ENCODE peak calls at places on chromosome 9, in seven cellular contexts. I, F, W, R, E, L and D are unnamed samples.
A peak's percentile ranks its signal among the peaks of the same experiment; 100 is the strongest.

GRCh38 chr9:84397822-84398221 is 57.3 kb upstream of the SLC28A3 start:
- DNase-seq in I (no peak), F (no peak), E (no peak), R (no peak), L (no peak), W (no peak), D (no peak)

GRCh38 chr9:27276182-27277030 is 20.5 kb downstream of the EQTN start:
- DNase-seq in L (peak; percentile 65), F (no peak), R (no peak), W (peak; percentile 21), E (peak; percentile 60), I (no peak), D (no peak)

GRCh38 chr9:96495341-96495740 is 45.4 kb downstream of the HABP4 start:
- DNase-seq in W (no peak), F (no peak), I (no peak), E (no peak), L (no peak), R (no peak), D (peak; percentile 78)

GRCh38 chr9:98485706-98486105 is 223.0 kb downstream of the GABBR2 start:
- DNase-seq in W (no peak), R (no peak), E (no peak), I (no peak), L (no peak), F (no peak), D (no peak)

GRCh38 chr9:127209948-127210621 is 54.5 kb upstream of the GARNL3 start:
- DNase-seq in R (no peak), L (no peak), I (peak; percentile 32), E (no peak), W (no peak), F (no peak), D (peak; percentile 39)

GRCh38 chr9:128555180-128555721 is 2.9 kb downstream of the SPTAN1 start:
- DNase-seq in E (no peak), L (peak; percentile 64), F (no peak), W (no peak), R (no peak), I (peak; percentile 70), D (no peak)

GRCh38 chr9:20558609-20559016 is 63.7 kb downstream of the MLLT3 start:
- DNase-seq in I (no peak), W (no peak), F (no peak), R (no peak), L (no peak), E (no peak), D (no peak)

GRCh38 chr9:79613145-79613544 is 41.4 kb downstream of the TLE4 start:
- DNase-seq in E (no peak), L (no peak), I (no peak), W (no peak), F (no peak), R (no peak), D (no peak)

GRCh38 chr9:120755827-120756434 is 37.3 kb downstream of the FBXW2 start:
- DNase-seq in I (peak; percentile 54), L (peak; percentile 69), E (peak; percentile 86), F (peak; percentile 32), W (peak; percentile 95), R (peak; percentile 62), D (no peak)

GRCh38 chr9:34125681-34126206 is 754 bp downstream of the DCAF12 start:
- DNase-seq in E (peak; percentile 57), L (peak; percentile 15), R (no peak), W (no peak), I (no peak), F (no peak), D (no peak)

GRCh38 chr9:110183208-110184145 is 24.5 kb downstream of the C9orf152 start:
- DNase-seq in F (peak; percentile 77), R (peak; percentile 15), W (peak; percentile 63), I (peak; percentile 79), L (peak; percentile 81), E (peak; percentile 67), D (peak; percentile 76)

GRCh38 chr9:133403766-133404439 is 13.9 kb downstream of the REXO4 start:
- DNase-seq in E (peak; percentile 57), L (no peak), R (peak; percentile 48), F (no peak), I (no peak), W (no peak), D (peak; percentile 71)

GRCh38 chr9:109108318-109108717 is 11.4 kb downstream of the TMEM245 start:
- DNase-seq in R (no peak), I (no peak), W (no peak), E (no peak), F (no peak), L (peak; percentile 22), D (no peak)

GRCh38 chr9:109109962-109110325 is 9.8 kb downstream of the TMEM245 start:
- DNase-seq in R (no peak), L (peak; percentile 54), E (no peak), W (no peak), F (no peak), I (no peak), D (no peak)

GRCh38 chr9:109107402-109108240 is 12.1 kb downstream of the TMEM245 start:
- DNase-seq in F (no peak), I (no peak), W (no peak), E (no peak), L (no peak), R (no peak), D (no peak)

GRCh38 chr9:109113239-109113638 is 6.5 kb downstream of the TMEM245 start:
- DNase-seq in F (no peak), R (no peak), I (no peak), L (no peak), E (no peak), W (no peak), D (no peak)

DNA sequence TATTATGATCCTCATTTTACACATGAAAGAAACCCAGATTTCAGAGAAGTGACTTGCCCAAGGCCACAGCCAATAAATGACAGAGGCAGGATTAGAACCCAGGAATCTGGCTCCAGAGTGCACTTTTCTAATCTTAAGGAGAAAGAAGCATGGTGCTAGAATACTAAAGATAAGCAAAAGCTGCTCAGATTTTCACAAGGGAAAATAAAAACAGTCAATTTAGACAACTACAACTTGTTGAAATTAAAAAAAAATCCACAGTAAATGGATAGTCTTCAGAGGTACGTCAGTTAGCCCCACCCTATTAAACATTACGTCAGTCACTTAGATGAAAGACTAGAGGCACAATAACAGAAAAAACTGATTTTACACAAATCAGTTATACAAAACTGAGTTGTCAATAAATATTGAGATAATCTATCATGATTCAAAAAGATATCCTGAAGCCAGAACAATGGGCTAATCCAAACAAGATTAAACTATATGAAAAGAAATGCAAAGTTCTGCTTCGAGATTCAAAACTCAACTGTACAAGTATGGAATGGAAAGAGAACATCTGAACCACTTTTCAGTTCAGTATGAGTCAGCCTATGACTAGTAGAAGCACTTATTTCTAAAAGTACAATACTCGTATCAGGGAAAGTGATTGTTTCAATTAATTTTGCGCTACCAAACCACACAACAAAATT is 9.3 kb downstream of the TMEM245 start:
- DNase-seq in F (no peak), R (peak; percentile 18), E (no peak), I (no peak), W (no peak), L (no peak), D (no peak)
- H3K4me3 ChIP-seq in F (no peak overlapping the region), R (peak overlapping the region; percentile 81), E (peak overlapping the region; percentile 22), I (no peak overlapping the region), W (no peak overlapping the region), L (no peak overlapping the region), D (no peak overlapping the region)

GRCh38 chr9:136108648-136109266 is 9.9 kb downstream of the TMEM250 start:
- DNase-seq in R (no peak), F (no peak), L (no peak), I (no peak), W (no peak), E (no peak), D (no peak)

GRCh38 chr9:136110082-136111061 is 8.3 kb downstream of the TMEM250 start:
- DNase-seq in R (peak; percentile 26), W (no peak), I (no peak), E (no peak), F (no peak), L (no peak), D (no peak)

GRCh38 chr9:136109351-136110081 is 9.2 kb downstream of the TMEM250 start:
- DNase-seq in I (peak; percentile 77), E (peak; percentile 96), R (peak; percentile 85), W (peak; percentile 79), F (peak; percentile 84), L (peak; percentile 82), D (peak; percentile 99)

GRCh38 chr9:136107155-136107952 is 11.3 kb downstream of the TMEM250 start:
- DNase-seq in W (no peak), F (no peak), I (no peak), E (peak; percentile 60), L (no peak), R (peak; percentile 52), D (peak; percentile 50)

GRCh38 chr9:136107953-136108647 is 10.6 kb downstream of the TMEM250 start:
- DNase-seq in I (no peak), E (no peak), R (no peak), L (no peak), W (no peak), F (no peak), D (peak; percentile 80)
- H3K4me1 ChIP-seq in I (peaks cover 24% of the 10 kb centered on the region), E (peaks cover 36% of the 10 kb centered on the region), R (peaks cover 73% of the 10 kb centered on the region), L (peaks cover 19% of the 10 kb centered on the region), W (peaks cover 3% of the 10 kb centered on the region), F (peaks cover 10% of the 10 kb centered on the region), D (peaks cover 63% of the 10 kb centered on the region)

GRCh38 chr9:116692619-116693018 is 5.5 kb downstream of the TRIM32 start:
- DNase-seq in F (no peak), E (no peak), I (no peak), W (no peak), R (no peak), L (no peak), D (no peak)
- H3K36me3 ChIP-seq in F (no peaks in the 10 kb centered on the region), E (peaks cover 27% of the 10 kb centered on the region), I (no peaks in the 10 kb centered on the region), W (peaks cover 2% of the 10 kb centered on the region), R (peaks cover 4% of the 10 kb centered on the region), L (peaks cover under 1% of the 10 kb centered on the region), D (peaks cover 2% of the 10 kb centered on the region)

DNA sequence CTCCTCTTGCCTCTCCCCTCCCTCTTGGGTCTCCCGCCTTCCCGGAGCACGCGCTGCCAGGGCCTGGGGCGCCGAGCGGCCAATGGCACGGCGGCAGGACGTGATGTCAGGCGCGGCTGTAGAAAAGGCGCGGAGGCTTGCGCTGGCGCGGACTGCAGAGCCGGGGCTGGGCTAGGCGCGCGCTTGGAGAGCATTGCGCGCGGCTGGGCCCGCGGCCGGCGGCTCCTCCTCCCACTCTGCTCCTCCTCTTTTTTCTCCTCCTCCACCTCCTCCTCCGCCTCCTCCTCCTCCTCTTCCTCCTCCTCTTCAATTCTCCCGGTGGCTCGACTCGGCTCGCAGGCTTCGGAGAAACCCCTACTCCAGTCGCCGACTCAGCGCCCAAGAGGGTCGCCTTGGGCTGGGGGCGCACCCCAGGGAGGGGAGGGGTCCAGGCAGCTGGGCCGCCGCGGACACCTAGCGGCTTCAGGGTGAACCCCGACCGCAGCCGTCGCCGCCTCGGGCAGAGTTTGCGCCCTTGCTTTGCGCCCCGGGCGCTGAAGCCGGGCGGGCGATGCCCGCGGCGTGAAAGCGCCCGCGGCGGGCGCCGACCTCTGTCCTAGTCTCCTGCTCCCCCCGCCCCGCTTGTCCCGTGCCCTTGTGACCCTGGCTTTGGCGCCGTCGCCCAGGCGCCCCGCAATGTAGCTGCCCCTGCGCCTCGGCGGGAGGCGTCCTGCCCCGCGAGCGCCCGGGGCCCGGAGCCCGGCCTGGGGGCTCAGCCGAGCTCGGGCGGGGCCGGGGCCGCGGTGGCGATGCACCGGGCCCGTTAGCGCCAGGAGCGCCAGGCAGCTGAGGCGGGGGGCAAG is at the start of gene LHX2:
- DNase-seq in F (no peak), E (peak; percentile 90), L (peak; percentile 86), W (no peak), I (peak; percentile 89), R (no peak), D (no peak)
- H3K4me3 ChIP-seq in F (peak within 1 kb of the TSS; percentile 33), E (peak within 1 kb of the TSS; percentile 17), L (peak within 1 kb of the TSS; percentile 33), W (peak within 1 kb of the TSS; percentile 24), I (peak within 1 kb of the TSS; percentile 56), R (no peak within 1 kb of the TSS), D (peak within 1 kb of the TSS; percentile 35)

GRCh38 chr9:93202919-93203712 is 19.2 kb downstream of the WNK2 start:
- DNase-seq in W (no peak), I (no peak), L (no peak), E (no peak), R (no peak), F (no peak), D (no peak)
- H3K4me1 ChIP-seq in W (no peaks in the 10 kb centered on the region), I (peaks cover 19% of the 10 kb centered on the region), L (peaks cover 73% of the 10 kb centered on the region), E (no peaks in the 10 kb centered on the region), R (no peaks in the 10 kb centered on the region), F (peaks cover 47% of the 10 kb centered on the region), D (no peaks in the 10 kb centered on the region)